ENCODE peak calls at places on chromosomes 13 and 19, in six cellular contexts. F is K562, Q is A549, G is IMR-90, R is GM12878, E is HepG2. S is an unnamed sample.

GRCh38 chr13:114063545-114064515 is 68.6 kb downstream of the RASA3 start:
- DNase-seq in F (peak), Q (no peak), G (peak), R (no peak), E (no peak), S (no peak)

GRCh38 chr13:32026619-32027018 is 5.0 kb upstream of the FRY start:
- DNase-seq in F (no peak), Q (no peak), G (no peak), R (no peak), E (no peak), S (no peak)

GRCh38 chr19:4800591-4801081 is 9.1 kb downstream of the FEM1A start:
- DNase-seq in F (no peak), Q (no peak), G (no peak), R (no peak), E (no peak), S (no peak)

GRCh38 chr13:83975668-83976165 is 93.4 kb upstream of the SLITRK1 start:
- DNase-seq in F (no peak), Q (no peak), G (no peak), R (peak), E (no peak), S (no peak)

GRCh38 chr19:45913874-45914830 is at the start of gene NANOS2:
- DNase-seq in F (peak), Q (no peak), G (no peak), R (no peak), E (peak), S (peak)

GRCh38 chr19:50896591-50897190 is 14.5 kb downstream of the KLK4 start:
- DNase-seq in F (peak), Q (no peak), G (peak), R (peak), E (peak), S (no peak)

GRCh38 chr13:86856996-86857395 is 814.2 kb upstream of the SLITRK5 start:
- DNase-seq in F (no peak), Q (no peak), G (peak), R (no peak), E (peak), S (no peak)

GRCh38 chr13:109955598-109955997 is 169.2 kb upstream of the IRS2 start:
- DNase-seq in F (no peak), Q (no peak), G (peak), R (no peak), E (peak), S (no peak)

GRCh38 chr13:52850396-52851152 is 2.1 kb upstream of the PCDH8 start:
- DNase-seq in F (no peak), Q (peak), G (peak), R (no peak), E (peak), S (peak)

GRCh38 chr13:110566201-110566600 is 4.7 kb upstream of the RAB20 start:
- DNase-seq in F (no peak), Q (no peak), G (no peak), R (no peak), E (no peak), S (no peak)

GRCh38 chr19:39426170-39426569 is 9.6 kb downstream of the RPS16 start:
- DNase-seq in F (no peak), Q (no peak), G (no peak), R (no peak), E (no peak), S (no peak)

GRCh38 chr19:43780706-43781525 is at the start of gene KCNN4:
- DNase-seq in F (peak), Q (peak), G (peak), R (no peak), E (no peak), S (no peak)

GRCh38 chr13:34308725-34309124 is 490.8 kb downstream of the RFC3 start:
- DNase-seq in F (no peak), Q (no peak), G (no peak), R (no peak), E (no peak), S (no peak)

GRCh38 chr13:24161010-24161775 is 673 bp downstream of the SPATA13 start:
- DNase-seq in F (peak), Q (no peak), G (no peak), R (no peak), E (peak), S (no peak)
- TF ChIP-seq BHLHE40 in F (no peak), Q (no peak), G (no peak), R (no peak), E (no peak), S (no peak)

DNA sequence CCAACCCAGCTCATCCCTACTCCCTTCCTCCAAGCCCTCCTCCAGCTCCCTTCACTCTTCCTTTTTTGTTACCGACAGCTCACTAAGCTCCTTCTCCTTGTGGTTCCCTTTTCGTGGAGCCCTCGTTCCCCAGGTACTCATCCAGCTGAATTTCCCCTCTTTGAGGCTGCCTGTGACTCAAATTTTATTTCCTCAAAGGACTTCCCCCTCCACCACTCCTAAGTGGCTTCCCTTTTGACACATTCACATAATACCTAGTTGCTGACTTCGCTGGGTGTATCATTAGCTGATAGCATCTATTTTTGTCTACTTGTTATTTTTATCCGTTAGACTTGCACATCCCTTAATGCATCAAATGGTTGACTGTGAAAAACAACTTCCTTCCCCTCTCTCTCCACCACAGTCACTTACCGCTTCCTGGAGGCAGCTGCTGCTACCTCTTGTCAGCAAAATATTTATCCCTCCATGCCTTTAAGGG is 14.5 kb downstream of the FFAR2 start:
- DNase-seq in F (no peak), Q (no peak), G (no peak), R (peak), E (no peak), S (no peak)
- TF ChIP-seq BHLHE40 in F (no peak), Q (no peak), G (no peak), R (peak), E (no peak), S (no peak)

DNA sequence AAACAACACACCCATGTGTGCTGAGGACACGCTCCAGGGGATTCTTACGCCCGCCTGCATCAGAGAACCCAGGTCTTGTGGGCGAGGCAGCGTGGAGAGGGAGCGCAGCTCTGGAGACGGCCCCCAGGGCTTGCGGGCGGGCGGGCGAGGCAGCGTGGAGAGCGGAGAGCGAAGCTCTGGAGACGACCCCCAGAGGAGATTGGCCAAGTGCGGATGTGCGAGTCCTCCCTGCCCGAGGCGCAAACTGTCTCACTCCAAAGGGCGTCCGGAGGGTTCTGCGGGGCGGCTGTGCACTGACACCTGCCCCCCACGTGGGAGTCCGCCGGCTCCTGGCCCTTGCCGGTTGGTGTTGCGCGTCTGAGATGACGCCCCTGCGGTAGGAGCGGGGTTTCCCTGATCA is 39.8 kb downstream of the MCF2L start:
- DNase-seq in F (no peak), Q (no peak), G (no peak), R (no peak), E (no peak), S (no peak)
- TF ChIP-seq BHLHE40 in F (no peak), Q (no peak), G (no peak), R (no peak), E (no peak), S (no peak)

DNA sequence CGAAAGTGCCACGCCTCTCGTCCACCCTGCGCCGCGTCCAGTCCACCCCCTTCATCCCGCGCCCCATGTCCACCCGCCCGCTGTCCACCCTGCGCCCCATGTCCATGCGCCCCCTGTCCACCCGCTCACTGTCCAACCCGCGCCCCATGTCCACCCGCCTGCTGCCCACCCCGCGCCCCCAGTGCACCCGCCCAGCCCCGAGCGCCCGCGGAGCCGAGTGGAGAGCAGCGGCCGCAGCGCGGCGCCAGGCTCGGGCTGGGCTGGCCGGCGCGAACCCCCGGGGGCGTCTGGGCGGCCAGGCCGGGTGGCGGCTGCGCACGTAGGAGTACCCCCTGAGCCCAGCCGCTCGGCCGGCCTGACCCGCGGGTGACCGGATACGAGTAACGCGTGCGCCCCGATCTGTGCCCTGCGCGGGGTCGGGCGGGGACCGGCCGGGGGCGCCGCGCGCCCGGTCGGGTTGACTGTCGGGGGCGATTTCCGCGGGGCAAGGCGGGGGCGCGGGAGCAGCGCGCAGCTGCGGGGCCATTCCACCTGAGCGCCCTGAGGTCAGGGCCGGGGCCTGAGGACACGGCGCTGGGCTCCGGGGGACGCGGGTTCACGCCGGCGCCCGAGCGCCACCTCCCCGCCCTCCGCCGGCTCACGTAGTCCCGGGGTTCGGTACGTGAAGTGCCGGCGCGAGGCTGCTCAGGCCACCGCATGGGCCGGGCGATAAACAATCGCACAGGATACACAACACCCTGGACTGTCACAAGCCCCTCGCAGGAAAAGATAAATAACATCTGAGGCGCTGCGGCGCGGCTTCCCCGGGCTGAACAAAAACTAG is 37.5 kb upstream of the FLT1 start:
- DNase-seq in F (peak), Q (no peak), G (no peak), R (no peak), E (no peak), S (no peak)
- TF ChIP-seq BHLHE40 in F (no peak), Q (no peak), G (no peak), R (peak), E (no peak), S (no peak)

DNA sequence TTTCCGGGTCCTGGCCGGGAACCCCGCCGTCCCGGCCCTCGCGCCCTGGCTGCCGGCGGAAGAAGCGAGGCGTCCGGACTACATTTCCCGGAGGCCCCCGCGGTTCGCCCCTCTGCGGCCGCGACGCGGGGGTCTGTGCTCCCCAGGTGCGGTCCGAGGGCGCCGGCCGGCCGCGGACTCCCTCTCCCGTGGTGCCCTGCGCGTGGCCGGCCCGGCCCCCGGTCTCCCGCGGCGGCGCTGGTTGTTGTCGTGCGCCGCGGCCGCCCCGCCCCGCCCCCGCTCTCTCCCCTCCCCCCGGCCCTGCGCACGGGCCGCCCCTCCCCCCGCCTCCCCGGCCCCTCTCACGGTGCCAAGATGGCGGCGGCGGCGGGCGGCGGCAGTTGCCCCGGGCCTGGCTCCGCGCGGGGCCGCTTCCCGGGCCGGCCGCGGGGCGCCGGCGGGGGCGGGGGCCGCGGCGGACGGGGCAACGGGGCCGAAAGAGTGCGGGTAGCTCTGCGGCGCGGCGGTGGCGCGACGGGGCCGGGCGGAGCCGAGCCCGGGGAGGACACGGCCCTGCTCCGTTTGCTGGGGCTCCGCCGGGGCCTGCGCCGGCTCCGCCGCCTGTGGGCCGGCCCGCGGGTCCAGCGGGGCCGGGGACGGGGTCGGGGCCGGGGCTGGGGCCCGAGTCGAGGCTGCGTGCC is at the start of gene KMT2B:
- DNase-seq in F (peak), Q (peak), G (no peak), R (no peak), E (no peak), S (peak)
- TF ChIP-seq BHLHE40 in F (no peak), Q (no peak), G (no peak), R (peak), E (no peak), S (no peak)

DNA sequence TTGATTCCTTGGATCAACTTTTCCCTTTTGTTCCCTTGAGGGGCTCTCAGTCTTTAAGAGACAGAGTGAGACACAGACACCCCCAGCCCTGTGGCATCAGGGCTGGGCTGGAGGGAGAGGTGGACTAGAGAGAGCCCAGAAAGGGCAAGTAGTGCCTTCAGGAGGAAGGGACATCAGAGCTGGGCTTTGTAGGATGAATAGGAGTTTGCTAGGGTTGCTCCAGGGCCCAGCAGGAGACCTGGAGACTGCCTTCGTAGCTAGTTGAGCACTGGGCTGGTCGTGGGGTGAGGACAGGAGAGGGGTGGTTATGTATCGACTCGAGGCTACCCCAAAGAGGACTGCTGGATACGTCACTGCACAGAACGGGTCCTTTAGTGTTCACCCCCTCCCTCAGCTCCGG is 5.4 kb downstream of the MAP1S start:
- DNase-seq in F (no peak), Q (no peak), G (no peak), R (no peak), E (no peak), S (no peak)
- TF ChIP-seq BHLHE40 in F (no peak), Q (no peak), G (no peak), R (no peak), E (no peak), S (no peak)

S was measured in HEK293T.